ENCODE peak calls at places on chromosomes 7 and 10, in nine cellular contexts. J is stimulated activated naive CD4-positive, alpha-beta T cell; U is HS-5; C is stimulated activated CD4-positive, alpha-beta T cell treated with anti-CD3 and anti-CD28 coated beads, Interleukin-2, amount 100 ng/mL, for 48 hours; K is AG09319; G is T-helper 9 cell; I is GM19239; F is activated CD4-positive, alpha-beta T cell treated with anti-CD3 and anti-CD28 coated beads, Interleukin-2, amount 10 ng/mL, durations not matched to agents 7 days and 5 days; M is SK-MEL-5. R is an unnamed sample.

GRCh38 chr7:117127585-117128168 is 174.4 kb downstream of the ST7 start:
- DNase-seq in J (peak), U (no peak), C (peak), K (peak), G (peak), I (no peak), F (peak), M (peak), R (peak)

GRCh38 chr10:80596391-80597257 is 58.9 kb downstream of the SH2D4B start:
- DNase-seq in J (no peak), U (no peak), C (peak), K (peak), G (no peak), I (peak), F (peak), M (peak), R (peak)

GRCh38 chr7:2114926-2115738 is 117.6 kb downstream of the MAD1L1 start:
- DNase-seq in J (no peak), U (no peak), C (no peak), K (no peak), G (no peak), I (no peak), F (no peak), M (no peak), R (no peak)

GRCh38 chr10:109740436-109740835 is 182.9 kb downstream of the XPNPEP1 start:
- DNase-seq in J (no peak), U (no peak), C (no peak), K (no peak), G (no peak), I (no peak), F (no peak), M (no peak), R (no peak)

GRCh38 chr10:49397036-49397999 is 1.4 kb upstream of the DRGX start:
- DNase-seq in J (no peak), U (no peak), C (no peak), K (no peak), G (no peak), I (peak), F (no peak), M (no peak), R (no peak)

GRCh38 chr10:24820616-24821015 is 96.9 kb upstream of the ARHGAP21 start:
- DNase-seq in J (no peak), U (no peak), C (no peak), K (no peak), G (no peak), I (no peak), F (no peak), M (no peak), R (no peak)

GRCh38 chr10:77325233-77325537 is 312.4 kb downstream of the KCNMA1 start:
- DNase-seq in J (no peak), U (no peak), C (no peak), K (no peak), G (no peak), I (no peak), F (no peak), M (no peak), R (no peak)

GRCh38 chr7:33998487-33998886 is 93.1 kb downstream of the BMPER start:
- DNase-seq in J (no peak), U (no peak), C (no peak), K (no peak), G (no peak), I (no peak), F (no peak), M (no peak), R (no peak)

GRCh38 chr10:60611291-60611747 is 167.0 kb upstream of the CDK1 start:
- DNase-seq in J (no peak), U (peak), C (peak), K (no peak), G (no peak), I (no peak), F (no peak), M (no peak), R (no peak)

GRCh38 chr7:29146888-29147609 is 712 bp upstream of the CPVL start:
- DNase-seq in J (no peak), U (no peak), C (no peak), K (no peak), G (no peak), I (no peak), F (no peak), M (peak), R (no peak)

GRCh38 chr10:79102056-79102874 is 33.5 kb downstream of the ZMIZ1 start:
- DNase-seq in J (no peak), U (no peak), C (no peak), K (no peak), G (no peak), I (no peak), F (no peak), M (peak), R (no peak)

GRCh38 chr10:51510231-51510630 is 189.2 kb downstream of the CSTF2T start:
- DNase-seq in J (no peak), U (peak), C (no peak), K (no peak), G (no peak), I (no peak), F (no peak), M (no peak), R (no peak)

GRCh38 chr7:45524373-45524913 is 49.7 kb upstream of the ADCY1 start:
- DNase-seq in J (no peak), U (no peak), C (no peak), K (no peak), G (no peak), I (no peak), F (no peak), M (no peak), R (no peak)

GRCh38 chr7:121084748-121085336 is 96.3 kb downstream of the CPED1 start:
- DNase-seq in J (no peak), U (peak), C (no peak), K (peak), G (no peak), I (no peak), F (no peak), M (no peak), R (no peak)

GRCh38 chr7:130971297-130971696 is 237.3 kb upstream of the KLF14 start:
- DNase-seq in J (no peak), U (no peak), C (peak), K (no peak), G (no peak), I (no peak), F (no peak), M (no peak), R (no peak)

GRCh38 chr10:75542902-75543301 is 111.5 kb downstream of the LRMDA start:
- DNase-seq in J (no peak), U (no peak), C (no peak), K (peak), G (no peak), I (no peak), F (no peak), M (no peak), R (no peak)

GRCh38 chr10:20971901-20972300 is 74.8 kb upstream of the NEBL start:
- DNase-seq in J (no peak), U (no peak), C (no peak), K (no peak), G (no peak), I (no peak), F (no peak), M (no peak), R (no peak)

GRCh38 chr10:83692196-83692595 is 447.1 kb upstream of the GHITM start:
- DNase-seq in J (no peak), U (peak), C (no peak), K (no peak), G (no peak), I (no peak), F (no peak), M (no peak), R (no peak)

GRCh38 chr7:91866599-91867148 is 13.8 kb downstream of the MTERF1 start:
- DNase-seq in J (no peak), U (no peak), C (no peak), K (no peak), G (no peak), I (no peak), F (no peak), M (no peak), R (no peak)

GRCh38 chr7:18345641-18346234 is 149.8 kb upstream of the HDAC9 start:
- DNase-seq in J (no peak), U (peak), C (no peak), K (no peak), G (no peak), I (no peak), F (peak), M (peak), R (peak)

GRCh38 chr7:81232084-81232799 is 313.4 kb upstream of the SEMA3C start:
- DNase-seq in J (no peak), U (no peak), C (no peak), K (no peak), G (no peak), I (no peak), F (no peak), M (no peak), R (no peak)

GRCh38 chr7:94418851-94419250 is 24.2 kb downstream of the COL1A2 start:
- DNase-seq in J (no peak), U (no peak), C (no peak), K (no peak), G (no peak), I (no peak), F (no peak), M (no peak), R (no peak)

GRCh38 chr10:74593470-74593869 is 232.9 kb upstream of the KAT6B start:
- DNase-seq in J (no peak), U (no peak), C (no peak), K (peak), G (no peak), I (no peak), F (no peak), M (peak), R (no peak)

GRCh38 chr7:55303220-55303619 is 61.9 kb upstream of the LANCL2 start:
- DNase-seq in J (no peak), U (no peak), C (no peak), K (no peak), G (no peak), I (no peak), F (no peak), M (no peak), R (no peak)

GRCh38 chr10:79979310-79979972 is 30.5 kb upstream of the SFTPD start:
- DNase-seq in J (no peak), U (no peak), C (no peak), K (no peak), G (no peak), I (no peak), F (no peak), M (no peak), R (no peak)

GRCh38 chr7:78714302-78714857 is 739.1 kb downstream of the MAGI2 start:
- DNase-seq in J (no peak), U (no peak), C (no peak), K (no peak), G (no peak), I (no peak), F (no peak), M (no peak), R (no peak)

GRCh38 chr7:57417736-57418135 is 32.2 kb upstream of the ZNF716 start:
- DNase-seq in J (no peak), U (no peak), C (no peak), K (no peak), G (no peak), I (no peak), F (no peak), M (no peak), R (no peak)

GRCh38 chr10:93160829-93161228 is 87.1 kb downstream of the CYP26A1 start:
- DNase-seq in J (no peak), U (peak), C (no peak), K (no peak), G (no peak), I (no peak), F (no peak), M (no peak), R (no peak)

GRCh38 chr10:29239569-29240472 is 49.0 kb upstream of the LYZL1 start:
- DNase-seq in J (no peak), U (no peak), C (no peak), K (no peak), G (no peak), I (peak), F (no peak), M (peak), R (no peak)

GRCh38 chr10:14904316-14904732 is 25.7 kb downstream of the SUV39H2 start:
- DNase-seq in J (no peak), U (no peak), C (no peak), K (no peak), G (no peak), I (no peak), F (peak), M (peak), R (peak)

GRCh38 chr10:124339951-124340760 is 78.6 kb downstream of the OAT start:
- DNase-seq in J (no peak), U (no peak), C (no peak), K (peak), G (no peak), I (no peak), F (no peak), M (no peak), R (no peak)

GRCh38 chr7:100080895-100081534 is 508 bp downstream of the ZNF3 start:
- DNase-seq in J (peak), U (no peak), C (no peak), K (no peak), G (no peak), I (no peak), F (no peak), M (no peak), R (no peak)

R was measured in Jurkat, Clone E6-1.